ENCODE peak calls at places on chromosomes 3 and 15, in seven cellular contexts. N is GM23338, S is WTC11, I is GM12865, U is cardiac septum, G is LoVo, D is nephron progenitor cell. O is an unnamed sample.

GRCh38 chr15:59993950-59994401 is 10.1 kb upstream of the FOXB1 start:
- DNase-seq in N (peak), S (peak), I (no peak), U (no peak), G (no peak), D (peak), O (peak)

GRCh38 chr15:31485431-31485830 is 158.8 kb downstream of the KLF13 start:
- DNase-seq in N (no peak), S (no peak), I (no peak), U (no peak), G (no peak), D (no peak), O (no peak)

GRCh38 chr3:132135628-132136333 is 101.0 kb upstream of the CPNE4 start:
- DNase-seq in N (peak), S (no peak), I (no peak), U (no peak), G (peak), D (no peak), O (no peak)

GRCh38 chr3:48634661-48635221 is 520 bp downstream of the SLC26A6 start:
- DNase-seq in N (peak), S (peak), I (peak), U (peak), G (peak), D (peak), O (no peak)

GRCh38 chr15:78715930-78716329 is 74.9 kb upstream of the CHRNB4 start:
- DNase-seq in N (no peak), S (no peak), I (no peak), U (no peak), G (no peak), D (no peak), O (no peak)

GRCh38 chr3:40079203-40079844 is 230.2 kb upstream of the EIF1B start:
- DNase-seq in N (peak), S (no peak), I (no peak), U (no peak), G (no peak), D (no peak), O (no peak)

GRCh38 chr3:155676252-155676981 is 68.5 kb downstream of the PLCH1 start:
- DNase-seq in N (peak), S (peak), I (no peak), U (no peak), G (no peak), D (no peak), O (no peak)

GRCh38 chr3:98733055-98733777 is 29.9 kb upstream of the ST3GAL6 start:
- DNase-seq in N (no peak), S (peak), I (peak), U (peak), G (no peak), D (peak), O (no peak)

GRCh38 chr3:117016359-117016758 is 306.8 kb downstream of the TUSC7 start:
- DNase-seq in N (peak), S (peak), I (no peak), U (no peak), G (no peak), D (no peak), O (peak)

GRCh38 chr3:10017636-10018292 is 8.5 kb upstream of the FANCD2 start:
- DNase-seq in N (no peak), S (no peak), I (no peak), U (no peak), G (peak), D (no peak), O (no peak)

GRCh38 chr3:11452988-11453847 is 181.0 kb downstream of the ATG7 start:
- DNase-seq in N (no peak), S (no peak), I (no peak), U (no peak), G (no peak), D (no peak), O (no peak)

GRCh38 chr3:179038216-179038898 is 33.3 kb downstream of the ZMAT3 start:
- DNase-seq in N (no peak), S (no peak), I (no peak), U (no peak), G (no peak), D (no peak), O (no peak)

GRCh38 chr3:64257096-64257755 is 32.0 kb upstream of the PRICKLE2 start:
- DNase-seq in N (no peak), S (no peak), I (no peak), U (no peak), G (no peak), D (no peak), O (no peak)

GRCh38 chr3:113205481-113205880 is 5.9 kb upstream of the BOC start:
- DNase-seq in N (no peak), S (no peak), I (no peak), U (no peak), G (no peak), D (no peak), O (peak)

GRCh38 chr3:11480663-11481298 is 162.9 kb downstream of the VGLL4 start:
- DNase-seq in N (peak), S (peak), I (no peak), U (no peak), G (no peak), D (peak), O (no peak)

O was measured in ecto neural progenitor cell.